ENCODE peak calls at places on chromosomes 3 and 15, in five cellular contexts. Z, S, E, I and O are unnamed samples.

GRCh38 chr3:114498779-114499370 is 205.0 kb downstream of the TIGIT start:
- DNase-seq in I (no peak), Z (peak; percentile 13), E (peak; percentile 22), S (peak; percentile 87), O (no peak)

GRCh38 chr3:99041747-99042146 is 140.3 kb upstream of the DCBLD2 start:
- DNase-seq in S (no peak), I (no peak), E (no peak), Z (no peak), O (no peak)

GRCh38 chr3:4809970-4810369 is 169.3 kb upstream of the BHLHE40 start:
- DNase-seq in E (no peak), I (no peak), S (no peak), Z (no peak), O (no peak)

GRCh38 chr3:104907507-104907906 is 459.2 kb upstream of the ALCAM start:
- DNase-seq in E (no peak), Z (no peak), I (no peak), S (no peak), O (no peak)

GRCh38 chr3:15601399-15602145 is at the start of the genes BTD and HACL1:
- DNase-seq in Z (peak; percentile 99), I (peak; percentile 99), E (peak; percentile 97), S (peak; percentile 99), O (peak; percentile 97)

GRCh38 chr15:40251455-40252140 is 12.7 kb downstream of the PAK6 start:
- DNase-seq in E (no peak), Z (no peak), I (no peak), S (no peak), O (no peak)

GRCh38 chr3:12462159-12462962 is 21.9 kb upstream of the TSEN2 start:
- DNase-seq in S (no peak), E (no peak), I (no peak), Z (peak; percentile 57), O (no peak)

GRCh38 chr15:56772868-56773639 is 39.7 kb upstream of the ZNF280D start:
- DNase-seq in S (peak; percentile 42), Z (peak; percentile 86), I (no peak), E (no peak), O (no peak)

GRCh38 chr3:101963902-101964362 is 114.6 kb downstream of the NFKBIZ start:
- DNase-seq in S (no peak), E (no peak), Z (no peak), I (no peak), O (no peak)

GRCh38 chr3:49900491-49901153 is 3.1 kb downstream of the MST1R start:
- DNase-seq in S (peak; percentile 84), I (no peak), E (no peak), Z (no peak), O (no peak)

GRCh38 chr15:75573001-75573400 is 6.1 kb downstream of the PTPN9 start:
- DNase-seq in I (no peak), S (peak; percentile 53), E (no peak), Z (no peak), O (no peak)

GRCh38 chr3:124685481-124685880 is 44.8 kb upstream of the UMPS start:
- DNase-seq in I (no peak), E (no peak), Z (no peak), S (no peak), O (no peak)

GRCh38 chr3:15113884-15114283 is 14.9 kb upstream of the RBSN start:
- DNase-seq in I (no peak), E (no peak), S (no peak), Z (no peak), O (no peak)

GRCh38 chr15:41936649-41937567 is 35.4 kb downstream of the EHD4 start:
- DNase-seq in E (no peak), S (no peak), Z (no peak), I (no peak), O (no peak)

GRCh38 chr15:45179221-45179985 is 8.4 kb downstream of the SHF start:
- DNase-seq in Z (peak; percentile 48), E (peak; percentile 56), I (no peak), S (peak; percentile 43), O (no peak)

GRCh38 chr15:100572362-100572983 is 29.5 kb downstream of the LINS1 start:
- DNase-seq in I (no peak), S (no peak), E (no peak), Z (no peak), O (no peak)

GRCh38 chr15:67784057-67784781 is 41.1 kb upstream of the SKOR1 start:
- DNase-seq in Z (no peak), E (no peak), I (peak; percentile 82), S (no peak), O (no peak)

GRCh38 chr15:73460662-73461061 is 17.7 kb downstream of the REC114 start:
- DNase-seq in E (no peak), Z (no peak), I (no peak), S (no peak), O (no peak)

GRCh38 chr3:136595862-136596697 is 156.1 kb downstream of the STAG1 start:
- DNase-seq in I (no peak), Z (no peak), S (no peak), E (no peak), O (no peak)

GRCh38 chr3:196472286-196472685 is 31.3 kb downstream of the RNF168 start:
- DNase-seq in I (no peak), S (no peak), E (no peak), Z (no peak), O (no peak)

GRCh38 chr3:172824229-172824628 is 73.7 kb downstream of the ECT2 start:
- DNase-seq in I (no peak), E (no peak), S (no peak), Z (no peak), O (no peak)

GRCh38 chr3:197298341-197298857 is at the start of gene DLG1:
- DNase-seq in I (peak; percentile 53), E (peak; percentile 92), S (peak; percentile 86), Z (peak; percentile 88), O (peak; percentile 91)

GRCh38 chr3:49017978-49018706 is at the start of gene DALRD3:
- DNase-seq in I (no peak), Z (peak; percentile 72), S (peak; percentile 72), E (peak; percentile 60), O (peak; percentile 85)

DNA sequence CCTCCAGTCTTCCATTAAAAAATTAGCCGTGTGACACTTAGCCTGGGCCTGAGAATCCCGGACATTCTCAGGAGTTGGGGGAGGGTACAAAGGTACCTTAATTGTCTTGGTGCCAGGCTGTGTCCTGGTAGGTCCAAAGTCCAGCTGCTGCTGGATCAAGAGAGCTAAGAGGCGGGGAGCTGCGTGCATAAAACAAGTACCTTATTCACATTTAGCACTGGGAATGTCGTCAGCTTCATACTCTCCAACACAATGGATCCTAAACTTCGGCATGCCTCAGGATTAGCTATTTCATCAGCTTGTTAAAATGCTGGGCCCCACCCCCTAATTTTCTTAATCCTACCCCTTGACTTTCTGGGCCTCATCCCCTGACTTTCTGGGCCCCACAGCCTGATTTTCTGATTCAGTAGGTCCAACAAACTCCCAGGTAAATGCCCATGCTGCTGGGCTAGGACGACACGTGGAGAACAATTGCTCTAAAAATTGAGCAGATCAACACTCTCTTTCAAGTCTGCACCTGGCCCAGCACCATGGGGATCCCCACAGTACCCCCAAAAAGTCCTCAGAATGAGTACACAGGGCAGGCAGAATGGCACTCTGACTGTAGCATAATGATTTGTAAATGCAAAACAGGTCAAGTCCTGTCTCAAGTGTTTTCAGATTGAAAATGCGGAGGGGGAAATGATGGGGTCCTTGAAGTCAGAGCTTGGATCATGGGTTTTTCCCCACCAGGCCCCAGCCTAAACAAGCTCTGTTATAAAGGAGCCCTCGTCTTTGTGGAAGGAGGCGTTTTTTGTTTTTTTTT is 5.6 kb upstream of the AEN start:
- DNase-seq in I (no peak), Z (peak; percentile 67), S (no peak), E (no peak), O (peak; percentile 44)
- TF ChIP-seq HDAC2 in I (no peak), Z (no peak), S (no peak), E (no peak), O (no peak)

GRCh38 chr3:126259411-126260391 is 79.3 kb upstream of the ALDH1L1 start:
- DNase-seq in S (peak; percentile 15), Z (peak; percentile 29), E (peak; percentile 37), I (no peak), O (peak; percentile 76)
- TF ChIP-seq HDAC2 in S (no peak), Z (no peak), E (no peak), I (no peak), O (no peak)

DNA sequence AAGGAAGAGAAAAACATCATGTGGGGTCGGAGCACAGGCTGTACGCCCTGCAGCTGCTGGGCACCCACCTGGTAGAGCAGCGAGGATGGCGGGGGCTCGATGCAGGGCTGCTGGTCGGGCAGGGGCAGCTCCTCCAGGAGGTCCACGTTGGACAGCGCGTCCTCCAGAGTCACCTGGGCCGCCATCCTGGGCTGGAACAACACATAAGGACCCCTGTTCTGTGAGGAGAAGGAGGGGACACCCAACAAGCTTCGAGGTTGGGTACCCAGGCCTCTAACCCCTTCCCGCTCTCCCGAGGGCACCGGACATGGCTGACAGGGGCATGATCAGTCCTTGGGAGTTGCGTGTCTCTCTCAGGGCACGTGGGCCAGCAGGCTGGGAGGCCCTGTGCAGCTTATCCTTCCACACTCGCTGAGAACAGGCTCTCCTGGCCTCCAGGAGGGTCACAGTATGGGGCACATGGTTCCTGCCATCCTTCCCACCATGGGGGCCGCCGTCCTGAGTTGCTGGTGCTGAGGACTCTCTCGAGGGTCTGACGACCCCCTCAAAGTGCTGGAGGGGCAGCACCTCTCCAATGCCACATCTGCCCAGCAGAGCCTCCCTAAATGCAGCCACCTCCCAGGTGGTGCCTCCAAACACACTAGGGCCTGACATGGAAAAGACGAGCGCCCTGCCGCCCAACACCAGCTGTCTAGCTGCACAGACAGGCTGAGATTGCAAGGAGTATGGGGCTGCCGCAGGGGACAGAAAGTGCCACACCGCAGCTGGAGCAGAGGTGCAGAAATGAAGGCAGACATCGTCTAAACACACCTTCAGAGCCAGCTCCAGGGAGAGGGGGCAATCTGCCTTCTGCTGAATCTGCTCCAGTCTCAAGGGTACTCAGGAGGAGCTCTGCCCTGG is 32.8 kb downstream of the CYFIP1 start:
- DNase-seq in E (no peak), Z (no peak), S (no peak), I (no peak), O (no peak)
- TF ChIP-seq HDAC2 in E (no peak), Z (no peak), S (no peak), I (no peak), O (no peak)

GRCh38 chr3:150240891-150241290 is 167.2 kb upstream of the TSC22D2 start:
- DNase-seq in S (no peak), I (no peak), Z (no peak), E (no peak), O (no peak)

GRCh38 chr3:150238043-150238802 is 169.9 kb upstream of the TSC22D2 start:
- DNase-seq in E (no peak), Z (no peak), S (no peak), I (no peak), O (no peak)

GRCh38 chr3:150237490-150237889 is 170.6 kb upstream of the TSC22D2 start:
- DNase-seq in I (no peak), E (no peak), S (peak; percentile 10), Z (no peak), O (no peak)

GRCh38 chr3:150239764-150240163 is 168.3 kb upstream of the TSC22D2 start:
- DNase-seq in Z (no peak), E (no peak), S (no peak), I (no peak), O (no peak)

DNA sequence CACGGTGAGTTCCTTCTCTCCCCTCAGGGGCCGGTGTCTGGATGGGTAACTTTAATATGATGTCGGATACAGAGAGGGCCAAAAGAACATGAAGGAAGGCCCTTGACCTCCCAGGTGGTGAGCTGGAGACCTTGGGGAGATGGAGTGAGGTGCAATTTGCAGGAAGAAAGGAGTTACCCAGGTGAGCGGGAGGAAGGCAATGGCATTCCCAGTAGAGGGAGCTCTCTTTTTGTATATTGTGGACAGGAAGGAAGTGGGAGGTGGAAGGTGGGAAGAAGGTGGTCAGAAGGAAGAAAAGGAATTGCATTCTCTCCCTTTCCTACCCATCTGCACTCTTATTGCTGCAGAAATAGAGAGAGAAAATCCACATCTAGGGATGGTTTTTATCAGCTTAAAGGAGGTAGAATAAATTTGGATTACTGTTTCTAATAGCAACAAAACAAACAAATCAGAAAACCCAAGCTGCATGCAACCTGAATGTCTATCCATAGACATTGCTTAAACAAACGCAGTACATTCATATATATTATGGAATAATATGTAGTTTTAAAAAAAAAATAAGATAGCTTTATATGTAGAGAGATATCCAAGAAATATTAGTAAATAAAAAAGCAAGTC is 169.0 kb upstream of the TSC22D2 start:
- DNase-seq in S (peak; percentile 68), E (no peak), I (no peak), Z (peak; percentile 25), O (peak; percentile 50)
- TF ChIP-seq HDAC2 in S (no peak), E (no peak), I (no peak), Z (no peak), O (no peak)